ENCODE peak calls at places on chromosomes 4 and X, in six cellular contexts. E, L, K, M, F and C are unnamed samples.

GRCh38 chrX:19704117-19704516 is 183.3 kb downstream of the SH3KBP1 start:
- DNase-seq in M (no peak), L (no peak), F (no peak), E (no peak), K (no peak), C (no peak)

GRCh38 chr4:25536577-25537325 is 118.9 kb upstream of the SLC34A2 start:
- DNase-seq in F (no peak), K (no peak), M (no peak), L (no peak), E (no peak), C (no peak)

GRCh38 chr4:123043013-123043412 is 120.6 kb upstream of the NUDT6 start:
- DNase-seq in M (no peak), F (no peak), E (no peak), L (peak), K (no peak), C (no peak)

GRCh38 chr4:80188457-80188800 is 8.9 kb upstream of the PRDM8 start:
- DNase-seq in L (no peak), E (no peak), M (no peak), K (no peak), F (no peak), C (no peak)

GRCh38 chrX:40169193-40170086 is 71.7 kb upstream of the BCOR start:
- DNase-seq in E (peak), K (peak), L (peak), M (no peak), F (peak), C (no peak)

GRCh38 chr4:147786031-147786430 is 54.1 kb downstream of the ARHGAP10 start:
- DNase-seq in E (no peak), M (no peak), L (no peak), F (peak), K (no peak), C (no peak)

GRCh38 chr4:16684083-16684482 is 214.4 kb downstream of the LDB2 start:
- DNase-seq in E (peak), L (peak), M (no peak), K (no peak), F (no peak), C (peak)

GRCh38 chr4:57639566-57640328 is 529.6 kb upstream of the IGFBP7 start:
- DNase-seq in M (no peak), L (no peak), K (no peak), E (no peak), F (no peak), C (no peak)

GRCh38 chr4:3290889-3291321 is 1.9 kb upstream of the RGS12 start:
- DNase-seq in M (no peak), E (no peak), K (no peak), L (no peak), F (no peak), C (no peak)

GRCh38 chr4:7244766-7245320 is 52.5 kb downstream of the SORCS2 start:
- DNase-seq in F (no peak), K (no peak), L (no peak), E (no peak), M (no peak), C (no peak)

GRCh38 chrX:16465081-16465876 is 184.7 kb upstream of the S100G start:
- DNase-seq in F (no peak), L (peak), E (no peak), K (no peak), M (no peak), C (no peak)

GRCh38 chr4:96016615-96017299 is 176.9 kb downstream of the PDHA2 start:
- DNase-seq in E (no peak), F (no peak), M (peak), K (no peak), L (peak), C (no peak)

GRCh38 chr4:39975488-39976089 is 2.1 kb downstream of the PDS5A start:
- DNase-seq in M (no peak), L (peak), K (no peak), E (peak), F (no peak), C (peak)